ENCODE peak calls at places on chromosomes 3 and 15, in six cellular contexts. X is A549, J is breast epithelium, R is IMR-90, K is HCT116, S is endothelial cell of umbilical vein. Y is an unnamed sample.

GRCh38 chr3:138890555-138891187 is 55.9 kb upstream of the PIK3CB start:
- DNase-seq in K (no peak), S (no peak), R (no peak), J (no peak), X (no peak), Y (no peak)

GRCh38 chr15:63243101-63243500 is 34.3 kb upstream of the APH1B start:
- DNase-seq in X (no peak), J (no peak), S (no peak), R (peak; percentile 74), K (no peak), Y (no peak)

GRCh38 chr3:186411994-186412393 is 50.0 kb upstream of the DGKG start:
- DNase-seq in K (no peak), X (no peak), R (no peak), J (no peak), S (no peak), Y (no peak)

GRCh38 chr3:39879581-39879980 is 70.2 kb downstream of the MYRIP start:
- DNase-seq in K (no peak), S (peak; percentile 22), X (no peak), J (no peak), R (no peak), Y (no peak)

GRCh38 chr15:41354371-41354770 is 21.7 kb downstream of the NUSAP1 start:
- DNase-seq in J (no peak), R (no peak), X (no peak), S (no peak), K (no peak), Y (no peak)

GRCh38 chr3:174023445-174023844 is 625.9 kb downstream of the NLGN1 start:
- DNase-seq in S (no peak), J (no peak), K (no peak), R (peak; percentile 21), X (no peak), Y (no peak)

GRCh38 chr3:170560296-170560695 is 25.6 kb downstream of the SLC7A14 start:
- DNase-seq in X (no peak), J (no peak), K (no peak), R (no peak), S (no peak), Y (no peak)

GRCh38 chr15:62742409-62743171 is 300.0 kb upstream of the TPM1 start:
- DNase-seq in J (no peak), X (peak; percentile 70), S (peak; percentile 64), K (peak; percentile 42), R (peak; percentile 90), Y (peak; percentile 19)

GRCh38 chr3:107124885-107125284 is 252.4 kb upstream of the CCDC54 start:
- DNase-seq in R (peak; percentile 83), K (no peak), X (no peak), J (no peak), S (no peak), Y (no peak)

GRCh38 chr3:191085091-191085490 is 114.0 kb upstream of the OSTN start:
- DNase-seq in K (no peak), X (no peak), J (no peak), S (no peak), R (peak; percentile 9), Y (no peak)

GRCh38 chr3:172749201-172749965 is 1.1 kb upstream of the ECT2 start:
- DNase-seq in K (peak; percentile 90), R (peak; percentile 96), X (peak; percentile 78), J (no peak), S (peak; percentile 84), Y (peak; percentile 14)

GRCh38 chr15:49830411-49830810 is 209.6 kb downstream of the DTWD1 start:
- DNase-seq in X (no peak), J (no peak), S (no peak), K (no peak), R (peak; percentile 36), Y (no peak)

GRCh38 chr15:79967331-79968182 is 3.4 kb downstream of the BCL2A1 start:
- DNase-seq in J (no peak), R (no peak), S (no peak), X (no peak), K (no peak), Y (no peak)

GRCh38 chr15:38024293-38025091 is 90.1 kb downstream of the TMCO5A start:
- DNase-seq in S (peak; percentile 32), R (no peak), X (no peak), J (no peak), K (no peak), Y (no peak)

GRCh38 chr3:4355401-4356224 is 52.4 kb downstream of the SETMAR start:
- DNase-seq in J (no peak), R (no peak), S (peak; percentile 79), K (no peak), X (no peak), Y (no peak)

GRCh38 chr3:42043116-42043796 is 47.9 kb upstream of the TRAK1 start:
- DNase-seq in R (peak; percentile 49), K (no peak), J (no peak), S (peak; percentile 98), X (no peak), Y (no peak)

GRCh38 chr3:177604181-177604580 is 406.9 kb upstream of the TBL1XR1 start:
- DNase-seq in X (no peak), S (no peak), R (no peak), J (no peak), K (no peak), Y (no peak)

GRCh38 chr15:90031231-90031791 is 30.2 kb downstream of the ZNF710 start:
- DNase-seq in K (no peak), J (no peak), S (no peak), X (no peak), R (peak; percentile 11), Y (no peak)

GRCh38 chr15:72340366-72340765 is 20.4 kb upstream of the CELF6 start:
- DNase-seq in R (peak; percentile 12), S (no peak), K (no peak), X (no peak), J (no peak), Y (no peak)

GRCh38 chr3:18144571-18144970 is 280.6 kb downstream of the SATB1 start:
- DNase-seq in J (no peak), R (no peak), K (no peak), S (no peak), X (no peak), Y (no peak)

GRCh38 chr15:39127925-39128617 is 452.8 kb upstream of the THBS1 start:
- DNase-seq in K (peak; percentile 62), X (peak; percentile 80), S (peak; percentile 98), R (peak; percentile 97), J (no peak), Y (peak; percentile 7)

GRCh38 chr3:15099364-15100098 is 583 bp upstream of the RBSN start:
- DNase-seq in X (no peak), S (no peak), J (no peak), K (no peak), R (no peak), Y (no peak)

DNA sequence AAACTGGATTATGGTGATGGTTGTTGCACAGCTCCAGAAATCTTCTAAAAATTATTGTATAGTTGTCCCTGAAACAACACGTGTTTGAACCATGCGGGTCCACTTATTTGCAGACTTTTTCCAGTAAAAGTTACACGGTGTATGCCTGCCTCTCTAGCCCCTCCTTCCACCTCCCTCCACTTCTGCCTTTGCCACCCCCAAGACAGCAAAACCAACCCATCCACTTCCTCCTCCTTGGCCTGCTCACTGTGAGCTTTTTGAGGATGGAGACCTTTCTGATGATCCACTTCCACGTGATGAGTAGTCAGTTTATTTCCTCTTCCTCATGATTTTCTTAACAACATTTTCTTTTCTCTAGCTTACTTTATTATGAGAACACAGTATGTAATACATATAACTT is 5.4 kb downstream of the CYFIP1 start:
- DNase-seq in R (no peak), K (no peak), X (no peak), J (no peak), S (no peak), Y (no peak)
- TF ChIP-seq POLR2A in R (no peak), K (no peak), X (no peak), J (no peak), S (no peak), Y (no peak)

GRCh38 chr3:161222662-161223061 is 1.6 kb downstream of the NMD3 start:
- DNase-seq in X (no peak), R (peak; percentile 26), K (no peak), J (no peak), S (peak; percentile 33), Y (no peak)

GRCh38 chr3:161221881-161222600 is 930 bp downstream of the NMD3 start:
- DNase-seq in K (no peak), X (no peak), R (peak; percentile 27), S (peak; percentile 42), J (no peak), Y (peak; percentile 21)

GRCh38 chr3:161217496-161217895 is 3.6 kb upstream of the NMD3 start:
- DNase-seq in K (peak; percentile 53), J (no peak), S (no peak), R (no peak), X (no peak), Y (no peak)

GRCh38 chr3:161219495-161219894 is 1.6 kb upstream of the NMD3 start:
- DNase-seq in K (no peak), S (no peak), R (no peak), X (no peak), J (no peak), Y (no peak)

GRCh38 chr3:161220850-161221753 is at the start of gene NMD3:
- DNase-seq in R (peak; percentile 92), S (peak; percentile 95), J (peak; percentile 95), K (peak; percentile 87), X (peak; percentile 88), Y (peak; percentile 95)
- TF ChIP-seq POLR2A in R (peak; percentile 91), S (peak; percentile 93), J (peak; percentile 56), K (peak; percentile 61), X (peak; percentile 81), Y (peak; percentile 91)

GRCh38 chr3:125054436-125055164 is 1.2 kb downstream of the HEG1 start:
- DNase-seq in S (peak; percentile 80), R (peak; percentile 68), K (no peak), J (no peak), X (peak; percentile 49), Y (no peak)
- TF ChIP-seq POLR2A in S (no peak), R (peak; percentile 42), K (no peak), J (no peak), X (no peak), Y (peak; percentile 18)

GRCh38 chr15:88638626-88639372 is at the start of gene ISG20:
- DNase-seq in J (peak; percentile 86), X (peak; percentile 100), K (peak; percentile 86), R (peak; percentile 99), S (peak; percentile 99), Y (peak; percentile 94)
- TF ChIP-seq POLR2A in J (peak; percentile 6), X (no peak), K (peak; percentile 27), R (peak; percentile 94), S (peak; percentile 75), Y (peak; percentile 82)

GRCh38 chr15:43330780-43331086 is 360 bp upstream of the LCMT2 start:
- DNase-seq in X (no peak), J (no peak), K (no peak), S (no peak), R (no peak), Y (no peak)
- TF ChIP-seq POLR2A in X (no peak), J (no peak), K (no peak), S (no peak), R (no peak), Y (no peak)

DNA sequence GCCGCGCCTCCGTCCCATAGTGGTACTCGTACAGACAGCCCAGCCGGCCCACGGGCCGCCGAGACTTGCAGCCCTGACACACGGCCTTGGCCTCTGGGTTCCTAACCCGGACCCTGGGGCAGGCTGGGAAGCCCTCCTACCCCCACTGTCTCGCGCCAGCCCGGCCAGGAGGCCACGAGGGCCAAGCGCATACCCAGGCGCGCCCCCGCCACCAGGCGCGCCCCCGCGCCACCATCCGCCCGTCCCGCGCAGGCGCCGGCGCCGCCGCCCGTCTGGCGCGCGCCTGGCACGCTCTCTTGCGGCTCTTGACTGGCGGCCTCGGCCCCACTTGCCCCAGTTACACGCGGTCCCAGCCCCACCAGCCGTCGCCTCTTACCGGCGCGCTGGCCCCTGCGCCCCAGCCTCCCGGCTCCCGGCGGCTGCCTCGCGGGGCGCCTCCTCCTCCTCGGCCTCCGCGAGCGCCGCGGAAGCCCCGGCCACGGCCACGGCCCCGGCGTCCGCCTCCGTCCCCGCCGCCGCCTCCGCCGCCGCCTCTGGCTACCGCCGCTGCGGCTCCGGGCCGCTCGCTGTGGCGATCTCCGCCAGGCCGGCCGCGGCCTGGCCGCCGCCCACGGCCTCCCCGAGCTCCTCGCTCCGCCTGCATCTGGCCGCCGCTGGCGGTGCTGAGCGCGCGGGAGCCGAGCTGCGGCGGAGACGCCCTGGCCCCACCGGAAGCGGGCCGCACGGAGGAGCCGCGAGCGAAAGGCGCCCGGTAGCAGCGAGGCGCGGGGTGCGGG is 412 bp downstream of the AVEN start:
- DNase-seq in R (peak; percentile 70), S (peak; percentile 75), K (no peak), J (no peak), X (peak; percentile 62), Y (peak; percentile 75)
- TF ChIP-seq POLR2A in R (peak; percentile 81), S (peak; percentile 74), K (peak; percentile 82), J (no peak), X (peak; percentile 95), Y (no peak)

Y was measured in prostate gland.